ENCODE peak calls at places on chromosomes 13 and 19, in six cellular contexts. Y, T, M, U, Z and L are unnamed samples.

GRCh38 chr13:38045278-38046048 is 175.9 kb upstream of the TRPC4 start:
- DNase-seq in Y (no peak), T (peak; percentile 50), M (no peak), U (no peak), Z (peak; percentile 54), L (peak; percentile 64)

GRCh38 chr19:39296055-39296645 is at the start of gene IFNL1:
- DNase-seq in Y (no peak), T (no peak), M (no peak), U (no peak), Z (no peak), L (peak; percentile 41)

GRCh38 chr19:35730326-35730725 is 11.9 kb downstream of the IGFLR1 start:
- DNase-seq in Y (no peak), T (no peak), M (no peak), U (no peak), Z (no peak), L (no peak)

GRCh38 chr13:79522583-79522982 is 41.6 kb downstream of the NDFIP2 start:
- DNase-seq in Y (peak; percentile 21), T (no peak), M (peak; percentile 26), U (no peak), Z (no peak), L (peak; percentile 30)

GRCh38 chr13:89212186-89212585 is 1541.0 kb downstream of the SLITRK5 start:
- DNase-seq in Y (no peak), T (no peak), M (no peak), U (no peak), Z (peak; percentile 94), L (no peak)

GRCh38 chr13:112831801-112832200 is 137.2 kb upstream of the MCF2L start:
- DNase-seq in Y (no peak), T (no peak), M (no peak), U (no peak), Z (no peak), L (no peak)

GRCh38 chr13:39811051-39811450 is 155.6 kb downstream of the COG6 start:
- DNase-seq in Y (no peak), T (no peak), M (no peak), U (no peak), Z (no peak), L (no peak)

GRCh38 chr19:10416380-10417257 is 3.7 kb upstream of the PDE4A start:
- DNase-seq in Y (peak; percentile 98), T (peak; percentile 86), M (peak; percentile 53), U (peak; percentile 99), Z (peak; percentile 98), L (peak; percentile 84)